ENCODE peak calls at places on chromosomes 12 and 14, in ten cellular contexts. Q is cardiac fibroblast, C is HFFc6, V is tibial artery, L is RWPE1, Y is heart left ventricle, R is psoas muscle, M is cardiac muscle cell, W is nephron progenitor cell, I is mesothelial cell of epicardium. G is an unnamed sample.

GRCh38 chr12:80412343-80412953 is 31.6 kb upstream of the PTPRQ start:
- DNase-seq in Q (peak), C (peak), V (no peak), L (peak), Y (no peak), R (no peak), M (peak), W (peak), I (no peak), G (no peak)

GRCh38 chr14:34365309-34365915 is 96.6 kb downstream of the SPTSSA start:
- DNase-seq in Q (peak), C (no peak), V (no peak), L (no peak), Y (no peak), R (no peak), M (peak), W (no peak), I (no peak), G (no peak)

GRCh38 chr14:36509056-36509917 is 10.7 kb downstream of the NKX2-1 start:
- DNase-seq in Q (no peak), C (no peak), V (no peak), L (no peak), Y (no peak), R (no peak), M (no peak), W (no peak), I (no peak), G (no peak)

GRCh38 chr12:116541547-116542344 is 17.4 kb upstream of the MAP1LC3B2 start:
- DNase-seq in Q (no peak), C (no peak), V (no peak), L (no peak), Y (no peak), R (no peak), M (no peak), W (no peak), I (no peak), G (no peak)

GRCh38 chr14:23433457-23433856 is 2.0 kb downstream of the MYH7 start:
- DNase-seq in Q (no peak), C (no peak), V (no peak), L (no peak), Y (no peak), R (no peak), M (no peak), W (no peak), I (no peak), G (no peak)

GRCh38 chr12:11508699-11509098 is 113.3 kb upstream of the PRB2 start:
- DNase-seq in Q (no peak), C (peak), V (no peak), L (no peak), Y (no peak), R (no peak), M (no peak), W (no peak), I (no peak), G (peak)

GRCh38 chr12:51413791-51414190 is 10.8 kb upstream of the SLC4A8 start:
- DNase-seq in Q (no peak), C (no peak), V (no peak), L (no peak), Y (no peak), R (no peak), M (no peak), W (no peak), I (no peak), G (no peak)

GRCh38 chr14:68916358-68916757 is 62.7 kb downstream of the ACTN1 start:
- DNase-seq in Q (no peak), C (no peak), V (no peak), L (no peak), Y (no peak), R (no peak), M (no peak), W (no peak), I (no peak), G (no peak)

GRCh38 chr14:88248606-88249005 is 74.5 kb downstream of the KCNK10 start:
- DNase-seq in Q (peak), C (no peak), V (no peak), L (no peak), Y (no peak), R (no peak), M (no peak), W (no peak), I (no peak), G (peak)

GRCh38 chr14:34003052-34003668 is 52.3 kb upstream of the EGLN3 start:
- DNase-seq in Q (no peak), C (no peak), V (no peak), L (no peak), Y (no peak), R (no peak), M (peak), W (no peak), I (no peak), G (no peak)

GRCh38 chr14:51834218-51834617 is 26.2 kb upstream of the GNG2 start:
- DNase-seq in Q (no peak), C (no peak), V (no peak), L (no peak), Y (no peak), R (no peak), M (peak), W (no peak), I (no peak), G (no peak)

GRCh38 chr12:69688021-69688420 is 11.1 kb downstream of the BEST3 start:
- DNase-seq in Q (no peak), C (no peak), V (no peak), L (peak), Y (no peak), R (no peak), M (peak), W (no peak), I (no peak), G (peak)

DNA sequence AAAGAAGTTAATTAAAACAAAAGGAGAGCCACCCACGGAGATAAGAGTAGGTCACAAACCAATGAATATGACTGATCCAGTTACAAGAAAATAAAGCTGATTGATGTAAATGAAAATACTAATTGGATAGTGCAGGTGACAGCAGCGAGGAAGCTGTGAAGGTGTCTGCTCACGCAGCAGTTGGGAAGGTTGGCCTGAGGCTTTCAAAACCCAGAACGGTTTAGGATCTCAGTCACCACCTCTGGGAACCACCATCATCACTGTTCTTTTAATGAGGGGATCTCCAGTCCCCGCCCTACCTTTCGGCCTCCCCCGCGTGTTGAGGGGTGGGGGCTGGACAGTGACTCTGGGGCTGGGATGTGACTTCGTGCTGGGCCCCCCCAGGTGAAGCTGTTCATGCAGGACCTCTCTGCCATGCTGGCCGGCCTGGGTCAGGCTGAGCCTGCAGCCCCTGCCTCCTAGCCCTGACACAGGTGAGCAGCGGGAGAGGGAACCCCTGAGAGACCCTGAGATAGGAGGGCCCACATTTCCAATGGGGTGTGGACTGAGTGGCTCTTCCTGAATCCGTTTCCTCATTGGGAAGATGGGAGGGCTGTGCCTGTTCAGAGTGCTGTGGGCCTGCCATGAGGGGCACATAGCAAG is 7.8 kb downstream of the CFAP73 start:
- DNase-seq in Q (no peak), C (no peak), V (no peak), L (no peak), Y (no peak), R (no peak), M (no peak), W (no peak), I (no peak), G (no peak)
- TF ChIP-seq CTCF in Q (no peak), C (no peak), V (no peak), L (no peak), Y (no peak), R (no peak), M (no peak), W (no peak), I (no peak), G (no peak)

DNA sequence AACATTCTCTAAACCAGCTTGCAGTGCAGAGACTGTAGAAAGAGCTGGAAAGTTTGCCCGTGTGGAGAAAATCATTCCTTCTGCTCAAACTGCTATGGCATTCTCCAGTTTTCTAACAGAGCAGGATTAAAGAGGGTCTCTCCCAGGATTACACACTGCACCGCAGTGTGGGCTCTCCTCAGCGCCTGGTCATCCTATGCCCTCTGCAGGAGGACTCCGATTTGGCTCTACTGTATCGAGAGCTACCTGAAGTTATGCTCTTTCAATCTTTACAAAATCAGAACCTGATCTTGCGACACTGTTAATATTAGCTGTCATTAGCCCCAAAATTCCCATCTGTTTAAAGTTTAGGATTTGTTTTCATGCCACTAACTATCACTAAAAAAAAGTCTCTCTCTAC is 33.0 kb downstream of the BHLHE41 start:
- DNase-seq in Q (peak), C (no peak), V (no peak), L (no peak), Y (no peak), R (no peak), M (peak), W (no peak), I (no peak), G (no peak)
- TF ChIP-seq CTCF in Q (peak), C (peak), V (no peak), L (no peak), Y (no peak), R (no peak), M (peak), W (peak), I (no peak), G (peak)

GRCh38 chr14:42370056-42370455 is 763.4 kb downstream of the LRFN5 start:
- DNase-seq in Q (no peak), C (no peak), V (no peak), L (no peak), Y (no peak), R (no peak), M (no peak), W (no peak), I (no peak), G (no peak)
- TF ChIP-seq CTCF in Q (no peak), C (no peak), V (no peak), L (no peak), Y (no peak), R (no peak), M (no peak), W (no peak), I (no peak), G (no peak)

DNA sequence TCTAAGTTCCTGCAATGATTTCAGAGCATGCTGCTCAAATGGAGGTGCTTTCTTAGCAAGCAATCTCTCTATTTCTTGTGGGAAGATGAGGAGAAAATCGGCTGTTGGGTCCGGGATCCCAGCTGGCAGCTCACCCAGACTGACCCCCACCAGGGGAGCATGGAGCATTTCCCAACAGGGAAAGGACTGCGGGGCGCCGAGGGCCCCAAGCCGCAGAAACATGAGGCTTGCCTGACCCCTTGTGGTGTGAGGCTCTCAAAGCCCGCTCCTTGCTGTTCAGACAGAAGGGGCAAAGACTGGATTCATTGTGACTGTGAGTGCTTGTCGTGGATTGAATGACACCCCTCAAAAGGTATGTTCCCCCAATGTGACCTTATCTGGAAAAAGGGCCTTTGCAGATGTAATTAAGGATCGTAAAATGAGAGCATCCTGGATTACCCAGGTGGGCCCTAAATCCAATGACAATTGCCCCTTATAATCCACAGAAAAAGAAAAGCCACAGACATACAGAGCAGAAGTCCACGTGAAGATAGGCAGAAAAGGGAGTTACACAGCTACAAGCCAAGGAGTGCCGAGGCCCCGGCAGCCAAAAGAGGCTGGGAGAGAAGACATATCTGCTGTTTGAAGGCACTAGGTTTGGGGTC is 116.3 kb upstream of the VASH1 start:
- DNase-seq in Q (peak), C (peak), V (no peak), L (peak), Y (peak), R (no peak), M (peak), W (peak), I (peak), G (peak)
- TF ChIP-seq CTCF in Q (peak), C (peak), V (peak), L (peak), Y (peak), R (peak), M (peak), W (peak), I (peak), G (peak)

DNA sequence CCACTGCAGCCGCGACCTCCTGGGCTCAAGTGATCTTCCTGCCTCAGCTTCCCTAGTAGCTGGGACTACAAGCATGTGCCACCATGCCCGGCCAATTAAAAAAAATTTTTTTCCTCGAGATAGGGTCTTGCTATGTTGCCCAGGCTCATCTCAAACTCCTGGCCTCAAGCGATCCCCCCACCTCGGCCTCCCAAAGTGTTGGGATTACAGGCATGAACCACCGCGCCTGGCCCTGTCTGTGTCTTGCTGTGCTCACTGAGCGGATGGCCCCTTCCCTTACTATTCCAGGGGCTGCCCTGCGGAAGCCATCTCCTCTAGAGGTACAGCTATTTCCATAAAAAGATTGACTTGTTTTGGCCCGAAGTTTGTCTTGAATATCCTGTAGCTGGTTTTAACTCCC is 20.1 kb downstream of the SNRNP35 start:
- DNase-seq in Q (no peak), C (no peak), V (no peak), L (no peak), Y (no peak), R (no peak), M (no peak), W (no peak), I (no peak), G (no peak)
- TF ChIP-seq CTCF in Q (no peak), C (no peak), V (no peak), L (no peak), Y (no peak), R (no peak), M (no peak), W (no peak), I (no peak), G (no peak)

DNA sequence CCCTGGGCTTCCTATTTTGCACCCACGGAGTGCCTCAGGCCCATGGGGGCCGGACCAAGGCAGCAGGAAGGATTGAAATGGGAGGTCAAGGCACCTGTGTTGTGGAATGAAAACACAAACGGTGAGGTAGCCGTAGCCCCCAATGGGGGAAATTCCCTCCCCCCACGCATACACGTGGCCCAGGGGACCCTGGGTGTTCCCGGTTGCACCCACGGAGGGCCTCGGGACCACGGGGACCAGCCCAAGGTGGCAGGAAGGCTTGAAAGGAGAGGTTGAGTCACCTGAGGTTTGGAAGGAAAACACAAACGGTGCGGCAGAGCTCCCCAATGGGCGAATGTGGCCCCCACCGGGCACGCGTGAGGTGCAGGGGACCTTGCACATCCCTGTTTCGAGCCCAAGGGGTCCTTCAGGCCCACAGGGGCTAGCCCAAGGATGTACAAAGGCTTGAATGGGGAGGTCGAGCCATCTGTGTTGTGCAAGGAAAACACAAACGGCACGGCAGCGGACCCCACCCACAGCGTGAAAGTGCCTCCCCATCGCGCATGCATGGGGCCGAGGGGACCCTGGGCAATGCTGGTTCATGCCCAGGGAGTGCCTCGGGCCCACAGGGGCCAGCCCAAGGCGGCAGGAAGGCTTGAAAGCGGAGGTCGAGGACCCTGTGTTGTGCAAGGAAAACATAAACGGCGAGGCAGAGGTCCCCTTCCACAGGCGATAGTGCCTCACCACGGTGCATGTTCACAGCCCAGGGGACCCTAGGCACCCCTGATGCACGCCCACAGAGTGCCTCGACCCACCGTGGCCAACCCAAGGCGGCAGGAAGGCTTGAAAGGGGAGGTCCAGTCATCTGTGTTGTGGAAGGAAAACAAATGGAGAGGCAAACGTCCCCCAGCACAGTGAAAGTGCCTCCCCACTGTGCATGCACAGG is 376.7 kb downstream of the ALG10 start:
- DNase-seq in Q (no peak), C (no peak), V (peak), L (no peak), Y (peak), R (peak), M (no peak), W (no peak), I (peak), G (no peak)
- TF ChIP-seq CTCF in Q (no peak), C (no peak), V (no peak), L (no peak), Y (no peak), R (no peak), M (no peak), W (no peak), I (no peak), G (no peak)

DNA sequence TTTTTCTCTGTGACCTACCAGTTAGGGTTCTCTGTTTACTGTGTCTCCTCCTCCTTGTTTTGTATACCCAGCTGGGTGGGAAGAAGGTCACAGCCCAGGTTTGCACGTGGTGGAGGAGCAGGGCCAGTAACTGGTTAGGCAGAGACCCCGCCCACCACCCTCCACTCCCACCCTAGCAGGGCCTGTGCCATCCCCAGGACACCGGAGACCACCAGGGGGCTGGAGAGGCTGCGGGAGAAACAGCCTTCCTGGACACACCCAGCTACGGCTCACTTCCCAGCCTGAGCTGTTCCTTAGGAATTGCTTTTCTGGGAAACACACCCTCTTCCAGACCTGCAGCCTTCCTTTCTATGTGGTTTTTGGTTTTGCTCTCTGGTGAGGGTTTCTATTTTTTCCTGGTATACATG is 21.1 kb downstream of the BDKRB2 start:
- DNase-seq in Q (peak), C (peak), V (no peak), L (peak), Y (peak), R (peak), M (peak), W (peak), I (peak), G (peak)
- TF ChIP-seq CTCF in Q (no peak), C (peak), V (no peak), L (no peak), Y (no peak), R (no peak), M (peak), W (peak), I (no peak), G (peak)

GRCh38 chr14:53090853-53091252 is 62.3 kb downstream of the DDHD1 start:
- DNase-seq in Q (no peak), C (no peak), V (no peak), L (no peak), Y (no peak), R (no peak), M (no peak), W (no peak), I (no peak), G (no peak)

GRCh38 chr14:53093206-53093605 is 59.9 kb downstream of the DDHD1 start:
- DNase-seq in Q (peak), C (no peak), V (no peak), L (no peak), Y (no peak), R (no peak), M (no peak), W (no peak), I (no peak), G (no peak)
- TF ChIP-seq CTCF in Q (no peak), C (no peak), V (no peak), L (no peak), Y (no peak), R (no peak), M (no peak), W (no peak), I (no peak), G (no peak)

GRCh38 chr14:65281991-65282908 is 130.3 kb upstream of the FUT8 start:
- DNase-seq in Q (peak), C (peak), V (no peak), L (no peak), Y (no peak), R (no peak), M (no peak), W (no peak), I (no peak), G (peak)
- TF ChIP-seq CTCF in Q (no peak), C (no peak), V (no peak), L (no peak), Y (no peak), R (no peak), M (no peak), W (no peak), I (no peak), G (peak)

G was measured in foreskin keratinocyte.